ENCODE peak calls at places on chromosomes 16 and 17, in six cellular contexts. Z is brain microvascular endothelial cell, Y is left ventricle myocardium inferior, H is GM23248, M is tibial nerve, G is AG04450. Q is an unnamed sample.

GRCh38 chr17:17021194-17021863 is 20.9 kb upstream of the MPRIP start:
- DNase-seq in H (peak), M (peak), Y (peak), Z (no peak), G (no peak), Q (no peak)

GRCh38 chr16:13633381-13633861 is 286.5 kb upstream of the ERCC4 start:
- DNase-seq in G (no peak), M (no peak), Z (no peak), Y (no peak), H (no peak), Q (no peak)

GRCh38 chr16:64269756-64270155 is 852.1 kb downstream of the CDH11 start:
- DNase-seq in H (no peak), Z (no peak), M (no peak), Y (no peak), G (no peak), Q (no peak)

GRCh38 chr16:72937916-72938315 is 110.0 kb downstream of the ZFHX3 start:
- DNase-seq in G (no peak), Z (no peak), Y (no peak), H (peak), M (no peak), Q (no peak)

GRCh38 chr17:2089021-2089422 is 34.1 kb downstream of the HIC1 start:
- DNase-seq in Z (peak), H (peak), G (no peak), M (no peak), Y (no peak), Q (no peak)

GRCh38 chr17:64064331-64064730 is 43.9 kb upstream of the ICAM2 start:
- DNase-seq in G (no peak), H (no peak), Z (no peak), M (no peak), Y (no peak), Q (no peak)

GRCh38 chr17:42598905-42599304 is 10.3 kb downstream of the RETREG3 start:
- DNase-seq in H (peak), Y (peak), M (no peak), G (no peak), Z (no peak), Q (no peak)

GRCh38 chr17:50150354-50151040 is at the start of gene PPP1R9B:
- DNase-seq in G (no peak), H (no peak), Z (no peak), Y (no peak), M (no peak), Q (no peak)

DNA sequence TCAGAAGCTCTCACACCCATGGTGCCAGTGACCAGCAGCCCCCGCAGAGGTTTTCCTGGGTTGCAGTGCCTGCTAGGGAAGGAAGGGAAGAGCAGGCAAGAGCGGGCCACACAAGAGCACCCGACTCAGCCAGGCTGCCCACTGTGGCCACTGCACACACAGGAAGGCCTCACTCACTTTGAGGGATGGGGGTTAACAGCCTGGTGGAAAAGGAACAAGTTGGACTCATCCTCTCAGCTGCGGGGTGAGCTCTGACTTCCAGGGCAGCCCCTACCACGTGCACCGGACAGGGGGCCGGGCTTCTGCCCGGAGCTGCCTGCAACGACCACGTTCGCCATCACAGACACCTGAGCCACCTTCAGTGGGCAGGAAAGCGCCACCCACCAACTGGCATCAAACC is 8.1 kb downstream of the P4HB start:
- DNase-seq in H (no peak), M (no peak), Z (no peak), G (no peak), Y (no peak), Q (no peak)
- H3K27ac ChIP-seq in H (no peak), M (no peak), Z (no peak), G (no peak), Y (no peak), Q (no peak)

GRCh38 chr16:78317871-78318270 is 218.4 kb downstream of the WWOX start:
- DNase-seq in Y (no peak), H (no peak), Z (no peak), M (no peak), G (no peak), Q (no peak)

GRCh38 chr16:78324649-78325274 is 225.3 kb downstream of the WWOX start:
- DNase-seq in Y (no peak), G (no peak), Z (no peak), M (no peak), H (no peak), Q (no peak)

GRCh38 chr16:78323315-78323714 is 223.9 kb downstream of the WWOX start:
- DNase-seq in Y (no peak), G (no peak), Z (no peak), H (no peak), M (no peak), Q (no peak)

GRCh38 chr16:78325532-78325931 is 226.1 kb downstream of the WWOX start:
- DNase-seq in H (no peak), Z (no peak), G (no peak), M (no peak), Y (no peak), Q (no peak)

DNA sequence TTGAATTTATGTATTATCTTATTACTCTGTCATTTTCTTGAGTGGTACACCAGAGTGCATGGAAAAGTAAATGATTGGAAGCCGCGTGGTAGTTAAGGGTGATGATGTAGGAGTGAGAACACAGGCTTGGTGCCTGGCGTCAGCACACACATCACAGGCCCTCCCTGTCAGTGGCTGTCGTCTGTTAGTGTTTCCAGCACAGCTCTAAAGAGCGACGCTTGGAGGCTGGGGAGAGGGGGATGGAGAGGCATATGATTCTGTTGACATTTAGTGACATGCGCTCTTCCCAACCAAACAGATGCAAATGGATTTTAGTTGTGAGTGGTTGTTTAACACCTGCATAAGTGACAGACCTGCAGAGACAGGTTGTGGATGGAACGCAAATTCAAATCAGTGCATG is 222.2 kb downstream of the WWOX start:
- DNase-seq in Z (no peak), M (no peak), Y (no peak), G (no peak), H (no peak), Q (no peak)
- H3K27ac ChIP-seq in Z (no peak), M (no peak), Y (no peak), G (no peak), H (no peak), Q (no peak)

GRCh38 chr16:2771496-2772402 is 5.3 kb downstream of the ELOB start:
- DNase-seq in M (no peak), H (no peak), G (no peak), Z (no peak), Y (no peak), Q (peak)

GRCh38 chr16:2769675-2770056 is 7.4 kb downstream of the ELOB start:
- DNase-seq in M (peak), Z (no peak), H (peak), Y (no peak), G (no peak), Q (no peak)

GRCh38 chr16:2770057-2770780 is 6.9 kb downstream of the ELOB start:
- DNase-seq in H (no peak), G (no peak), M (no peak), Z (no peak), Y (no peak), Q (no peak)

GRCh38 chr16:2769100-2769529 is 8.0 kb downstream of the ELOB start:
- DNase-seq in Z (no peak), H (no peak), G (no peak), M (no peak), Y (no peak), Q (no peak)

GRCh38 chr16:2770781-2771111 is 6.3 kb downstream of the ELOB start:
- DNase-seq in Z (no peak), M (no peak), Y (no peak), G (no peak), H (no peak), Q (no peak)
- H3K27ac ChIP-seq in Z (no peak), M (peak), Y (peak), G (no peak), H (no peak), Q (no peak)

GRCh38 chr17:32847977-32848376 is 28.9 kb downstream of the MYO1D start:
- DNase-seq in H (no peak), Y (no peak), M (no peak), G (no peak), Z (no peak), Q (no peak)
- H3K27ac ChIP-seq in H (no peak), Y (no peak), M (no peak), G (no peak), Z (no peak), Q (no peak)

GRCh38 chr17:28326114-28326513 is 7.1 kb downstream of the TMEM97 start:
- DNase-seq in H (no peak), M (no peak), Z (no peak), Y (no peak), G (no peak), Q (no peak)
- H3K27ac ChIP-seq in H (no peak), M (no peak), Z (no peak), Y (no peak), G (no peak), Q (no peak)

GRCh38 chr16:50547944-50548658 is at the start of gene NKD1:
- DNase-seq in Z (peak), H (peak), G (no peak), Y (peak), M (peak), Q (peak)
- H3K27ac ChIP-seq in Z (no peak), H (no peak), G (no peak), Y (no peak), M (peak), Q (peak)

DNA sequence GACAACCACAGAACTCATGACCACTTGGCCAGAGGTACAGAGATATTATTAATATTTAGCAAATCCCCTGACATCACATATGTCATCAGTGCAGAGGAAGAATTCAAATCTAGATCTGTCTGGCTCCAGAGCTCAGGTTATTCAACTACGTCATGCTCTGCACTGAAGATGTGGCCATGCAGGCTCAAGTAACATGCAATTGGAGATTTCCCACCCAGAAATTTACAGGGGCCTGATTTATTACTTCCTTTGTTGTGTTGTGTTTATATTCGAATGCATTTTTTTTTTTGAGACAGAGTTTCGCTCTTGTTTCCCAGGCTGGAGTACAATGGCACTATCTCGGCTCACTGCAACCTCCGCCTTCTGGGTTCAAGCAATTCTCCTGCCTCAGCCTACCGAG is 224.3 kb downstream of the HS3ST4 start:
- DNase-seq in H (no peak), Z (no peak), Y (no peak), G (no peak), M (no peak), Q (no peak)
- H3K27ac ChIP-seq in H (no peak), Z (no peak), Y (no peak), G (no peak), M (no peak), Q (no peak)

GRCh38 chr17:12732366-12732765 is 56.9 kb upstream of the ARHGAP44 start:
- DNase-seq in H (no peak), Z (no peak), G (no peak), M (no peak), Y (no peak), Q (no peak)

GRCh38 chr17:12731839-12732238 is 57.5 kb upstream of the ARHGAP44 start:
- DNase-seq in Z (no peak), M (no peak), H (no peak), G (no peak), Y (peak), Q (no peak)

GRCh38 chr17:12736526-12736925 is 52.8 kb upstream of the ARHGAP44 start:
- DNase-seq in G (no peak), Z (no peak), M (no peak), Y (no peak), H (no peak), Q (no peak)

GRCh38 chr17:12737740-12738469 is 51.4 kb upstream of the ARHGAP44 start:
- DNase-seq in Z (no peak), H (no peak), G (no peak), Y (no peak), M (no peak), Q (no peak)

GRCh38 chr17:12734852-12735430 is 54.4 kb upstream of the ARHGAP44 start:
- DNase-seq in Z (no peak), M (no peak), H (no peak), G (no peak), Y (peak), Q (no peak)
- H3K27ac ChIP-seq in Z (no peak), M (no peak), H (no peak), G (no peak), Y (peak), Q (no peak)

GRCh38 chr17:31696184-31696602 is 162.9 kb downstream of the COPRS start:
- DNase-seq in M (peak), H (peak), Y (peak), Z (peak), G (peak), Q (no peak)

GRCh38 chr17:31698751-31699150 is 160.3 kb downstream of the COPRS start:
- DNase-seq in G (no peak), Y (no peak), M (no peak), H (no peak), Z (no peak), Q (no peak)

GRCh38 chr17:31695456-31696090 is 163.5 kb downstream of the COPRS start:
- DNase-seq in Y (no peak), M (no peak), Z (no peak), H (peak), G (no peak), Q (no peak)

GRCh38 chr17:31697838-31698237 is 161.2 kb downstream of the COPRS start:
- DNase-seq in Z (no peak), H (no peak), G (no peak), Y (no peak), M (no peak), Q (no peak)

DNA sequence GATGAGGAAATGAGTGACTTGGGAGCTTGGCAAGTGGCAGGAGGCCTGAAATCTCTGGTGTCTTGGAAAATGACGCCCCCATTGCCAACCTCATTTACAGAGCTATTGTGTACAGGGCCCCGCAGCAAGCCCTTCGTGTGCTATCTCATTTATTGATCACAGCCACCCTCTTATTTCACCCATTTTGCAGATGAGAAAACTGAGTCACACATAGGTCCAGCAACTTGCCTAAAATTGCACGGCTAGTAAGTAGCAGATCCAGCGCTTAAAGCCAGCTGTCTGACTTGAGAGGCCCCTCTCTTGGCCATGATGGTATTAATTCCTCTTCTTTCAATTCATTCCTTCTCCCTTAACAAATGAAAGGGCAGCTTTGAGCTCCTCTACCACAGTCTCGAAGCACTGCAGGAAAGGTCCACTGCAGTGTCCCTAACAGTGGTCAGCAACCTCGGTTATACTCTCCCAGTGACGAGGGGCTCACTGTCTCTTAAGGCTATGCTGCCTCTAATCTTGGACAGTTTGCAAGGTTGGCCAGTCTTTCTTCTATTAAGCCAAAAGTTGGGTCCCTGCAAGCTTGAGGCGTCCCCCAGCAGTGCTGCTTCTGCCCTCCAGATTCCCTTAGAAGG is 162.2 kb downstream of the COPRS start:
- DNase-seq in Z (no peak), H (no peak), G (no peak), Y (no peak), M (no peak), Q (no peak)
- H3K27ac ChIP-seq in Z (no peak), H (peak), G (peak), Y (peak), M (no peak), Q (no peak)

GRCh38 chr16:68086860-68087268 is 1.7 kb downstream of the NFATC3 start:
- DNase-seq in Y (no peak), G (no peak), H (peak), M (no peak), Z (no peak), Q (no peak)

GRCh38 chr16:68089067-68089466 is 3.9 kb downstream of the NFATC3 start:
- DNase-seq in Y (no peak), M (no peak), G (no peak), H (no peak), Z (no peak), Q (no peak)

GRCh38 chr16:68087688-68088087 is 2.5 kb downstream of the NFATC3 start:
- DNase-seq in H (no peak), M (no peak), Z (no peak), G (no peak), Y (no peak), Q (no peak)

GRCh38 chr16:68090109-68090508 is 4.9 kb downstream of the NFATC3 start:
- DNase-seq in H (no peak), M (no peak), Z (no peak), G (no peak), Y (no peak), Q (no peak)

GRCh38 chr16:68088130-68088972 is 3.2 kb downstream of the NFATC3 start:
- DNase-seq in H (no peak), M (no peak), G (no peak), Z (no peak), Y (no peak), Q (no peak)
- H3K27ac ChIP-seq in H (no peak), M (peak), G (no peak), Z (no peak), Y (peak), Q (no peak)